ENCODE peak calls at places on chromosomes 2 and 18, in six cellular contexts. T is IMR-90, O is H9, P is neuronal stem cell, L is H1, R is mesendoderm. I is an unnamed sample.

GRCh38 chr2:72220170-72220569 is 72.5 kb upstream of the CYP26B1 start:
- DNase-seq in T (no peak), O (peak; percentile 86), P (peak; percentile 5), L (peak; percentile 67), R (peak; percentile 97), I (no peak)

GRCh38 chr2:172282944-172283343 is 144.4 kb upstream of the ITGA6 start:
- DNase-seq in T (peak; percentile 99), O (no peak), P (no peak), L (no peak), R (peak; percentile 29), I (peak; percentile 83)

GRCh38 chr2:33022989-33023731 is 76.4 kb downstream of the LTBP1 start:
- DNase-seq in T (peak; percentile 95), O (no peak), P (no peak), L (no peak), R (no peak), I (peak; percentile 49)

GRCh38 chr18:9354256-9354655 is 19.7 kb downstream of the TWSG1 start:
- DNase-seq in T (peak; percentile 45), O (no peak), P (no peak), L (no peak), R (no peak), I (no peak)

GRCh38 chr2:29733945-29734344 is 187.4 kb downstream of the ALK start:
- DNase-seq in T (no peak), O (no peak), P (no peak), L (no peak), R (no peak), I (no peak)

GRCh38 chr2:165440367-165440766 is 29.1 kb upstream of the CSRNP3 start:
- DNase-seq in T (peak; percentile 4), O (no peak), P (peak; percentile 21), L (no peak), R (peak; percentile 51), I (no peak)

GRCh38 chr2:203721770-203722169 is 15.3 kb downstream of the CD28 start:
- DNase-seq in T (no peak), O (no peak), P (no peak), L (peak; percentile 44), R (no peak), I (no peak)

GRCh38 chr18:75784413-75784812 is 356.9 kb upstream of the SMIM21 start:
- DNase-seq in T (no peak), O (no peak), P (no peak), L (no peak), R (no peak), I (no peak)

GRCh38 chr2:111709321-111709720 is 174.7 kb downstream of the ANAPC1 start:
- DNase-seq in T (no peak), O (no peak), P (no peak), L (no peak), R (no peak), I (no peak)

GRCh38 chr2:59354498-59354897 is 1113.4 kb upstream of the FANCL start:
- DNase-seq in T (no peak), O (no peak), P (no peak), L (no peak), R (no peak), I (no peak)

GRCh38 chr2:116141891-116142474 is 1672.5 kb upstream of the DDX18 start:
- DNase-seq in T (no peak), O (no peak), P (no peak), L (no peak), R (peak; percentile 60), I (no peak)

GRCh38 chr2:221203846-221204245 is 368.3 kb downstream of the EPHA4 start:
- DNase-seq in T (no peak), O (no peak), P (no peak), L (no peak), R (no peak), I (no peak)

GRCh38 chr18:3839481-3840075 is 389.6 kb downstream of the TGIF1 start:
- DNase-seq in T (no peak), O (no peak), P (peak; percentile 78), L (no peak), R (no peak), I (no peak)

GRCh38 chr2:29726976-29727375 is 194.4 kb downstream of the ALK start:
- DNase-seq in T (no peak), O (no peak), P (peak; percentile 8), L (no peak), R (peak; percentile 10), I (no peak)

GRCh38 chr2:239114119-239114581 is 266.3 kb downstream of the TWIST2 start:
- DNase-seq in T (peak; percentile 35), O (no peak), P (no peak), L (no peak), R (peak; percentile 45), I (no peak)

DNA sequence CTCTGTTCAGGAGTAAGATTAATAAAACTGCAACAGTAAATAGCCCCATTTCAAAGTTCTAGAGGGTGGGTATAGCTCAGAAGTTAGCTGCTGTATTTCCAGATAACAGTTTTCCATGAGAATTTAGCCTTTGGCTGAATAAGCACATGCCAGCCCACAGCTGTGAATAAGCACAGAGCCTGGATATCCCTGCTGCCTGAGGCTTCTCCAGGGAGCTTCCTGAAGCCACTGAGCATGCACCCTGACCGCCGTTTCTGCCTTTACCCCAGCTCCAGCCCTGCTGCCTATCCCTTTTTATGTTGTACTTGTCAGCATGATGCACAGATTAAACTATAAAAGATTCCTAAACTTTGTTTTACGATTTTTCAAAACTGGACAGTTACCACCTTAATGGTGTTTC is 85.3 kb downstream of the FEZ2 start:
- DNase-seq in T (no peak), O (no peak), P (no peak), L (no peak), R (no peak), I (peak; percentile 46)
- H4K8ac ChIP-seq in T (no peak overlapping the region), O (no peak overlapping the region), P (no peak overlapping the region), L (no peak overlapping the region), R (no peak overlapping the region), I (no peak overlapping the region)

DNA sequence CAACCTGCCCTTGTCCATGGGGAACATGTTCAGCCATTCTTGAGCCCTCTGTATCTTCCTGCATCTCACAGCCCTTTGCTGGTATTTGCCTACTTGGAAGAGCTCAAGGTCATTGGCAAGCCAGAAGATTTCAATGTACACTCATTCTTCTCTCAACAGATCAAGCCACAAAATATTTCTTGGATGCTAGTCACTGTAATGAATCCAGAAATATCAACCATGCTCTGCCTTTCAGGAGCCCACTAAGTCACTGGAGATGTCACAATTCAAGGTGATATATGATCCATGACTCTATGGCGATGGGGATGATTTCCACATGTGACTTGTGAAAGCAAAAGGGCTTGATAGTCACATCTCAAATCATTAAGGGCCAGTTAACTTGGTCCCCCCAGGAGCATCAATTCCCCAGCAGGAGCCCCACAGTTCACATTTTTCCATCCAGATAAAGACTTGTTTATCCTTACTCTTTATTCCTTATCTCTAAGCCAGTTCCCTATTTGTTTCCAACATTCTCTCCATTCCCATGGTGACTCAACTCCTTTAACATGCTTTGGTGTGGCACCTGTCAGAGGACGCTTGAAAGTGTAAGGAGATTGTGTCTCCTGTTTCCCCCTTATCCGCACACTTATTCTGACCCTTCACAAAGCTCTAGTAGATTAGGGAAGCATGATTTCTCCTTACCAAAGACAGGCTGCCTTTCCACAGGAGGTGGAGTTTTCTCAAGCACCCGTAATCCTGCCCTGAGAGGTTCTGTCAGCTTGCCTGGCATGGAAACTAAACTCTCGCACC is 15.8 kb downstream of the PKDCC start:
- DNase-seq in T (peak; percentile 91), O (no peak), P (no peak), L (no peak), R (peak; percentile 91), I (peak; percentile 63)
- H2BK120ac ChIP-seq in T (peak overlapping the region; percentile 99), O (no peak overlapping the region), P (no peak overlapping the region), L (no peak overlapping the region), R (no peak overlapping the region), I (no peak overlapping the region)

DNA sequence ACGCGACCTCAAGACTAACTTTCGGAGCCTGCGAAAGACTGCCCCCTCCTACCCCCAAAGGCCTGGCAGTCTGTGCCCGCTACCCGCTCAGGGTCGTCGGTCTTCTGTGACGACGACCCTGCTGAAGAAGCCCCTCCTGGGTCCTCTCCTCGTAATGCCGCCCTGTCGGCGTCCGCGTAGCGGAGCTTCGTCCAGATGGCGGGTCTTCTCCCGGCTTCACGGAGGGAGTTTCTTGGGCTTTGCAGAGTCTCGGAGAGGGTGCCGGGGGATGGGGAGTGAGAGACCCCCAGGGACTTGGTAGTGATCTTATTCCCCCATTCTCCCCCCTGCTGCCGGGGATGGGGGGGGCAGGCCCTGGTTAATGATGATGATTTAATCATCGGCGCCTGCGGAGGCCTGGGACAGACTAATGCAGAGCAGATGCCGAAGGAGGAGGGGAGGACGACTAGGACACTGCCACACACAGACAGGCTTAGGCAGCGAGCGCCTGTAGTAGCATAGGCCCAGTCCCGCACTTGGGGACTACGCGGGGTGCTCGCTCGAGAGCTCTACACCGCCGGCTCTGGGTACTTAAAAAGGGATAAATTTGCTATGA is 528 bp upstream of the PCGF1 start:
- DNase-seq in T (peak; percentile 38), O (peak; percentile 66), P (no peak), L (peak; percentile 78), R (peak; percentile 73), I (peak; percentile 49)
- H2BK5ac ChIP-seq in T (peak overlapping the region; percentile 6), O (no peak overlapping the region), P (peak overlapping the region; percentile 99), L (no peak overlapping the region), R (peak overlapping the region; percentile 79), I (peak overlapping the region; percentile 25)

DNA sequence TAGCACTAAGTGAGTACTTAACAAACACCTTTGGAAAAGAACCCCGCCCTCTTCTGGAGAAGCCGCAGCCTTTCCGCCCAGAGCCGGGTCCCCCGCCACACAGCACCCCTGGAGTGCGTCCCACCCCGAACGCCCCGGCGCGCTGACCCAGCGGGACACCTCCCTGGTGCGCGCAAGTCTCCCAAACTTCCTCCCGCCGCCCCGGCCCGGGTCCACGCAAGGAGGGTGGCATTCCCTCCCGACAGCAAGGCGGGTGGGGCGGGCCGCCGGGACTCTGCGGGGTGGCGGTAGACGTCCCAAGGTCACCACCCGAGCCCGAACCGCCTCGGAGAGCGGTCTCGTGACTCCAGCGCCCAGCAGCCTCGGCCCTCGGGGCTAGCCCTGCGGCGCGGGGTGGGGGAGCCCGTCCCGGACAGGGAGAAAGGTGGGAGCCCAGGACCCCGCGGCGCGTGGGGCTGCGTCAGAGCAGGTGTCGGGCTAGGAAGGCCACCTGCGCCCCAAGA is 598 bp downstream of the CCDC93 start:
- DNase-seq in T (no peak), O (peak; percentile 48), P (peak; percentile 17), L (peak; percentile 71), R (peak; percentile 40), I (peak; percentile 75)
- H4K8ac ChIP-seq in T (peak overlapping the region; percentile 47), O (no peak overlapping the region), P (no peak overlapping the region), L (peak overlapping the region; percentile 76), R (no peak overlapping the region), I (peak overlapping the region; percentile 86)

GRCh38 chr18:62715829-62716678 is 713 bp downstream of the PHLPP1 start:
- DNase-seq in T (peak; percentile 59), O (peak; percentile 49), P (peak; percentile 44), L (peak; percentile 73), R (peak; percentile 79), I (peak; percentile 73)
- H2BK120ac ChIP-seq in T (no peak overlapping the region), O (no peak overlapping the region), P (peak overlapping the region; percentile 87), L (no peak overlapping the region), R (peak overlapping the region; percentile 2), I (peak overlapping the region; percentile 89)